ENCODE peak calls at places on chromosomes 16 and 17, in six cellular contexts. H, C, G, Q, Z and E are unnamed samples. For H3K4me1, the result is how much of the 10 kb centered on the place peaks cover.

GRCh38 chr16:55697867-55698266 is 42.1 kb downstream of the SLC6A2 start:
- DNase-seq in H (no peak), C (no peak), G (no peak), Q (no peak), Z (no peak), E (no peak)

GRCh38 chr17:9576521-9577401 is at the start of gene CFAP52:
- DNase-seq in H (peak), C (peak), G (peak), Q (peak), Z (peak), E (peak)

GRCh38 chr16:66521951-66522771 is 27.8 kb downstream of the TK2 start:
- DNase-seq in H (peak), C (peak), G (no peak), Q (peak), Z (peak), E (peak)

GRCh38 chr17:27343972-27344607 is 50.2 kb downstream of the WSB1 start:
- DNase-seq in H (no peak), C (no peak), G (no peak), Q (no peak), Z (no peak), E (peak)

GRCh38 chr17:77548967-77549366 is 408.2 kb downstream of the SEC14L1 start:
- DNase-seq in H (no peak), C (no peak), G (no peak), Q (no peak), Z (no peak), E (no peak)

GRCh38 chr16:57503366-57503765 is 17.1 kb upstream of the DOK4 start:
- DNase-seq in H (no peak), C (no peak), G (no peak), Q (no peak), Z (peak), E (no peak)

GRCh38 chr17:49858796-49859195 is 10.9 kb upstream of the TAC4 start:
- DNase-seq in H (no peak), C (no peak), G (no peak), Q (no peak), Z (no peak), E (no peak)

GRCh38 chr16:85151603-85152413 is 39.5 kb upstream of the CIBAR2 start:
- DNase-seq in H (no peak), C (peak), G (peak), Q (peak), Z (peak), E (peak)

GRCh38 chr17:49997773-49998703 is 3.0 kb upstream of the DLX3 start:
- DNase-seq in H (peak), C (peak), G (peak), Q (peak), Z (peak), E (peak)

GRCh38 chr17:50149425-50150353 is 788 bp downstream of the PPP1R9B start:
- DNase-seq in H (peak), C (peak), G (peak), Q (peak), Z (peak), E (peak)

GRCh38 chr17:30363715-30364202 is 15.0 kb upstream of the CPD start:
- DNase-seq in H (peak), C (no peak), G (no peak), Q (peak), Z (no peak), E (no peak)

GRCh38 chr16:22190169-22191088 is 15.6 kb upstream of the EEF2K start:
- DNase-seq in H (peak), C (peak), G (peak), Q (peak), Z (peak), E (peak)

GRCh38 chr17:81821603-81822311 is 11.3 kb downstream of the MCRIP1 start:
- DNase-seq in H (peak), C (peak), G (peak), Q (peak), Z (peak), E (peak)

GRCh38 chr17:75864448-75864871 is 9.3 kb upstream of the WBP2 start:
- DNase-seq in H (peak), C (peak), G (peak), Q (no peak), Z (peak), E (no peak)

GRCh38 chr16:10871157-10871991 is 5.6 kb upstream of the CIITA start:
- DNase-seq in H (peak), C (peak), G (peak), Q (peak), Z (no peak), E (no peak)

GRCh38 chr16:20867585-20867984 is 32.6 kb downstream of the DCUN1D3 start:
- DNase-seq in H (no peak), C (no peak), G (no peak), Q (no peak), Z (no peak), E (no peak)

GRCh38 chr16:54277845-54278703 is 8.5 kb downstream of the IRX3 start:
- DNase-seq in H (no peak), C (no peak), G (no peak), Q (no peak), Z (no peak), E (no peak)

GRCh38 chr17:16328997-16329396 is 24.3 kb downstream of the CENPV start:
- DNase-seq in H (peak), C (peak), G (no peak), Q (peak), Z (no peak), E (no peak)

GRCh38 chr17:64661731-64661980 is 451 bp downstream of the SMURF2 start:
- DNase-seq in H (no peak), C (no peak), G (no peak), Q (no peak), Z (no peak), E (peak)

GRCh38 chr17:76713765-76714164 is 3.0 kb upstream of the MXRA7 start:
- DNase-seq in H (no peak), C (no peak), G (no peak), Q (no peak), Z (no peak), E (peak)

GRCh38 chr17:14316131-14316854 is 15.4 kb downstream of the HS3ST3B1 start:
- DNase-seq in H (no peak), C (no peak), G (no peak), Q (no peak), Z (no peak), E (no peak)

GRCh38 chr16:1393613-1394176 is 20.8 kb downstream of the UNKL start:
- DNase-seq in H (no peak), C (no peak), G (no peak), Q (no peak), Z (no peak), E (no peak)

GRCh38 chr17:38881600-38882191 is 11.8 kb downstream of the LASP1 start:
- DNase-seq in H (no peak), C (peak), G (peak), Q (no peak), Z (peak), E (peak)

GRCh38 chr17:68344701-68345136 is 53.4 kb downstream of the ARSG start:
- DNase-seq in H (peak), C (no peak), G (no peak), Q (no peak), Z (no peak), E (no peak)

GRCh38 chr16:69567031-69567680 is 1.4 kb downstream of the NFAT5 start:
- DNase-seq in H (peak), C (no peak), G (no peak), Q (peak), Z (no peak), E (no peak)

GRCh38 chr17:28242791-28243190 is 76.2 kb upstream of the TMEM97 start:
- DNase-seq in H (no peak), C (no peak), G (no peak), Q (no peak), Z (no peak), E (peak)

GRCh38 chr16:27286446-27286845 is 17.9 kb upstream of the NSMCE1 start:
- DNase-seq in H (no peak), C (peak), G (no peak), Q (peak), Z (no peak), E (no peak)

GRCh38 chr16:22008215-22009142 is 568 bp downstream of the MOSMO start:
- DNase-seq in H (no peak), C (peak), G (peak), Q (no peak), Z (peak), E (peak)

GRCh38 chr16:76193851-76194620 is 83.2 kb upstream of the CNTNAP4 start:
- DNase-seq in H (no peak), C (no peak), G (no peak), Q (no peak), Z (no peak), E (no peak)

GRCh38 chr17:61396586-61397085 is 3.0 kb upstream of the TBX2 start:
- DNase-seq in H (no peak), C (no peak), G (no peak), Q (no peak), Z (no peak), E (no peak)

GRCh38 chr17:59830846-59831486 is 61.8 kb downstream of the TUBD1 start:
- DNase-seq in H (peak), C (no peak), G (no peak), Q (peak), Z (no peak), E (no peak)

GRCh38 chr17:60463157-60463820 is 41.0 kb downstream of the CHCT1 start:
- DNase-seq in H (no peak), C (no peak), G (no peak), Q (no peak), Z (no peak), E (no peak)

GRCh38 chr16:77399546-77399945 is 35.3 kb downstream of the ADAMTS18 start:
- DNase-seq in H (no peak), C (no peak), G (no peak), Q (no peak), Z (no peak), E (no peak)

GRCh38 chr16:77402118-77402517 is 32.7 kb downstream of the ADAMTS18 start:
- DNase-seq in H (no peak), C (no peak), G (no peak), Q (no peak), Z (no peak), E (no peak)

GRCh38 chr16:77398495-77398894 is 36.3 kb downstream of the ADAMTS18 start:
- DNase-seq in H (no peak), C (no peak), G (no peak), Q (no peak), Z (no peak), E (no peak)

GRCh38 chr16:77396461-77396860 is 38.4 kb downstream of the ADAMTS18 start:
- DNase-seq in H (no peak), C (no peak), G (no peak), Q (no peak), Z (no peak), E (no peak)

GRCh38 chr16:77399066-77399465 is 35.8 kb downstream of the ADAMTS18 start:
- DNase-seq in H (no peak), C (no peak), G (no peak), Q (no peak), Z (no peak), E (no peak)
- H3K4me1 ChIP-seq in H (under half), C (under half), G (under half), Q (under half), Z (under half), E (under half)

DNA sequence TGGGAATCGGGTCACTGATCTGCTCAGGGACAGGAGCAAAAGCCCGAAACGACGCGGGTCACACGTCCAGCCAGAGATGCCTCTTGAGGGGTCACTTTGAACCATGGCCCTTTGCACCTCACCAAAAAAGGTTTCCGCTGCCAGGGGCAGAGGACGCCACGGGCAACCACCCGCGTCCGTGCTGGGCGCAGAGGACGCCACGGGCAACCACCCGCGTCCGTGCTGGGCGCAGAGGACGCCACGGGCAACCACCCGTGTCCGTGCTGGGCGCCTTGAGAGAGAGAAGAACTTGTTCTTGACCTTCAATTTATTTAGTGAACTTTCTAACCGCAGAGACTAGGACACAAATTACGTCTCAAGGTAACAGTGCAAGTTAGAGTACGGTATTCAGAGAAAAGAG is 35.5 kb downstream of the TIMM22 start:
- DNase-seq in H (no peak), C (no peak), G (no peak), Q (no peak), Z (no peak), E (no peak)
- H3K4me3 ChIP-seq in H (no peak), C (no peak), G (no peak), Q (no peak), Z (no peak), E (no peak)

DNA sequence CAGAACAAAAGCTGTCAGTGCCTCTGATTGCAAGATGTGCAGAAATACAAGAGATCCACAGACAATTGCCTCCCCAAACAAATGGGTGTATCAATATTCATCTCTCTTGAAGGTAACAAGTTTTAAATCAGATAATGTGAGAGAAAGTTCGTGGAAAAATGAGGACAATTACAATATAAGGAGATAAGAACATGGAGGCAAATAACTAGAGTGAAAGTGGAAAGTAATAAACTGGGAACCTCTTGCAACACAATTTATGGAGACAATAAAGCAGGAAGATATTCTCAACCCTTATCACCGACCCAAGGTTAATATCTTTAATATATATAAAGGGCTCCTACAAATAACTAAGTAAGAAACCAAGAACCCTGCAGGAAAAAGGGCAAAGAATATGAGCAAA is 14.2 kb upstream of the KRT19 start:
- DNase-seq in H (peak), C (no peak), G (no peak), Q (no peak), Z (no peak), E (no peak)
- H3K4me1 ChIP-seq in H (under half), C (under half), G (under half), Q (half or more), Z (under half), E (under half)

GRCh38 chr16:3008749-3009088 is 4.0 kb upstream of the CLDN9 start:
- DNase-seq in H (no peak), C (no peak), G (no peak), Q (no peak), Z (no peak), E (no peak)

GRCh38 chr16:3007957-3008748 is 4.6 kb upstream of the CLDN9 start:
- DNase-seq in H (peak), C (no peak), G (no peak), Q (no peak), Z (no peak), E (no peak)

GRCh38 chr16:3009568-3010390 is 2.9 kb upstream of the CLDN9 start:
- DNase-seq in H (no peak), C (peak), G (no peak), Q (peak), Z (no peak), E (no peak)

GRCh38 chr16:3004781-3005284 is 7.9 kb upstream of the CLDN9 start:
- DNase-seq in H (peak), C (no peak), G (no peak), Q (peak), Z (no peak), E (no peak)

GRCh38 chr16:3007059-3007956 is 5.4 kb upstream of the CLDN9 start:
- DNase-seq in H (peak), C (no peak), G (no peak), Q (no peak), Z (no peak), E (no peak)
- H3K4me3 ChIP-seq in H (peak), C (no peak), G (no peak), Q (no peak), Z (peak), E (no peak)